ENCODE peak calls at places on chromosomes 12 and 14, in four cellular contexts. X, E, J and Z are unnamed samples.

GRCh38 chr14:106848330-106849121 is 1322.1 kb downstream of the TMEM121 start:
- DNase-seq in J (no peak), E (no peak), X (no peak), Z (no peak)

GRCh38 chr14:30179381-30180130 is 251.9 kb upstream of the PRKD1 start:
- DNase-seq in E (no peak), X (no peak), J (no peak), Z (no peak)

GRCh38 chr14:56561586-56561985 is 18.0 kb upstream of the TMEM260 start:
- DNase-seq in E (no peak), J (no peak), X (no peak), Z (no peak)

GRCh38 chr12:130333341-130333740 is 4.3 kb upstream of the PIWIL1 start:
- DNase-seq in E (no peak), J (no peak), X (no peak), Z (no peak)

GRCh38 chr12:75011120-75011519 is 198.5 kb downstream of the KCNC2 start:
- DNase-seq in X (no peak), J (no peak), E (no peak), Z (no peak)

GRCh38 chr12:119730381-119730780 is 62.4 kb downstream of the PRKAB1 start:
- DNase-seq in J (no peak), X (no peak), E (no peak), Z (no peak)

GRCh38 chr12:119988440-119988787 is 622 bp upstream of the BICDL1 start:
- DNase-seq in X (peak; percentile 42), E (no peak), J (no peak), Z (no peak)

GRCh38 chr12:122946690-122947271 is 19.5 kb downstream of the ABCB9 start:
- DNase-seq in E (peak; percentile 84), X (peak; percentile 100), J (peak; percentile 92), Z (peak; percentile 100)

GRCh38 chr14:82710257-82710841 is 1176.7 kb upstream of the SEL1L start:
- DNase-seq in J (peak; percentile 3), X (peak; percentile 61), E (peak; percentile 25), Z (no peak)

GRCh38 chr14:45649051-45649450 is 396.0 kb upstream of the MIS18BP1 start:
- DNase-seq in E (no peak), J (no peak), X (no peak), Z (no peak)

GRCh38 chr12:116701432-116701831 is 36.4 kb downstream of the SPRING1 start:
- DNase-seq in E (no peak), J (no peak), X (no peak), Z (no peak)

GRCh38 chr12:51897181-51897580 is 9.3 kb downstream of the ANKRD33 start:
- DNase-seq in X (no peak), J (no peak), E (no peak), Z (no peak)

GRCh38 chr14:99028521-99028920 is 243.5 kb downstream of the BCL11B start:
- DNase-seq in X (no peak), E (no peak), J (no peak), Z (no peak)

GRCh38 chr12:47267571-47267970 is 187.8 kb upstream of the AMIGO2 start:
- DNase-seq in X (peak; percentile 26), E (no peak), J (no peak), Z (no peak)

GRCh38 chr12:112005419-112006395 is 7.3 kb downstream of the TMEM116 start:
- DNase-seq in X (peak; percentile 46), J (peak; percentile 24), E (no peak), Z (no peak)

GRCh38 chr12:51773145-51773869 is 75.2 kb downstream of the FIGNL2 start:
- DNase-seq in E (peak; percentile 23), X (peak; percentile 77), J (peak; percentile 10), Z (no peak)

GRCh38 chr12:108816652-108817335 is 40.6 kb downstream of the SSH1 start:
- DNase-seq in X (no peak), J (no peak), E (no peak), Z (no peak)

GRCh38 chr12:12685305-12685704 is 10.7 kb downstream of the GPR19 start:
- DNase-seq in E (no peak), J (no peak), X (no peak), Z (no peak)

GRCh38 chr14:92704036-92704804 is 44.2 kb downstream of the LGMN start:
- DNase-seq in E (peak; percentile 72), X (no peak), J (no peak), Z (peak; percentile 94)

GRCh38 chr14:106530423-106531107 is 1004.2 kb downstream of the TMEM121 start:
- DNase-seq in X (no peak), J (no peak), E (no peak), Z (no peak)

GRCh38 chr12:9843416-9843815 is 16.1 kb downstream of the KLRF1 start:
- DNase-seq in X (no peak), J (no peak), E (no peak), Z (no peak)

GRCh38 chr14:68968051-68968450 is 11.1 kb downstream of the ACTN1 start:
- DNase-seq in J (no peak), E (no peak), X (no peak), Z (no peak)

GRCh38 chr14:23693252-23693775 is 57.1 kb downstream of the DHRS2 start:
- DNase-seq in J (no peak), X (no peak), E (no peak), Z (no peak)

GRCh38 chr14:23697689-23698088 is 61.5 kb downstream of the DHRS2 start:
- DNase-seq in E (no peak), J (no peak), X (no peak), Z (no peak)

GRCh38 chr14:23694085-23694975 is 58.2 kb downstream of the DHRS2 start:
- DNase-seq in J (peak; percentile 27), E (peak; percentile 10), X (peak; percentile 2), Z (no peak)

GRCh38 chr14:23696706-23697239 is 60.6 kb downstream of the DHRS2 start:
- DNase-seq in X (no peak), J (no peak), E (no peak), Z (no peak)

GRCh38 chr14:23695220-23695999 is 59.2 kb downstream of the DHRS2 start:
- DNase-seq in J (no peak), X (no peak), E (no peak), Z (no peak)
- TF ChIP-seq CTCF in J (no peak), X (no peak), E (no peak), Z (no peak)

GRCh38 chr12:55132816-55133215 is 6.6 kb downstream of the OR9K2 start:
- DNase-seq in J (no peak), E (no peak), X (no peak), Z (no peak)
- TF ChIP-seq CTCF in J (peak; percentile 31), E (no peak), X (no peak), Z (no peak)

DNA sequence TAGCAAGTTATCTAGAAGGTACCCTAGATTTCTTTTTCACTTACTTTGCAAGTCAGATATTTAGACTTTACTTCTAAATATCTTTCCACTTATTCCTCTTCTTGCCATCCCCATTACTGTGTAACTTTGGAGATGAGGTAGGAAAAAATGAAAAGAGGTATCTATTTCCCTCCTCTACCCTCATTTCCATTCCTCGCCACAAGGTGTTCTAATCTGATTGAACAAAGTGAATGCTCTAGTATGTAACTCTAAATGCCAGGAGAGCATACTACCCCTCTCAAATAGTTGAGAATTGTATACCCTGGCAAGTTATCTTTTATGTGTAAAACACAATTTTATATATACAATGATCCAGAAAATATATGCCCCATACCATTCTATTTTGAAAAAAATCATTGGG is 1.7 kb upstream of the LDHB start:
- DNase-seq in J (peak; percentile 12), X (no peak), E (no peak), Z (no peak)
- TF ChIP-seq CTCF in J (peak; percentile 37), X (no peak), E (no peak), Z (no peak)

DNA sequence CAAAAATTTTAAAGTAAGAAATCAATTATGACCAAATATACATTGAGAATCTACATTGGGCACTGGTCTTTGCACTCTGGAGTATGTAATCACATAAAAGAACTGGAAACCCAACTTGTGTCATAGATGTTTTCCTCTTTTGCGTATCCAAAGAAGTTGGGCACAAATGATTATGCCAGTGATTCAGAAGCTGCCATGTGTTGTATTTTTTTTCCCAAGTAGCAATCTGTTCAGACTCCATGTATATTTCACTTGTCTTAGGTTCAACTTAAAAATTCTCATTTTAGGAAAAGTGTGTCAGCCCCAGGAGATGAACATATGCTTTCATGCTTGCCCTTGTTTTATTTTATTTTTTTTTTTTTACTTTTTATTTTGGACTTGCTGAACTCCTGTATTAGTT is 441.5 kb downstream of the PDZRN4 start:
- DNase-seq in J (no peak), E (no peak), X (no peak), Z (no peak)
- TF ChIP-seq CTCF in J (no peak), E (no peak), X (no peak), Z (no peak)

GRCh38 chr14:76774471-76775158 is 13.3 kb downstream of the VASH1 start:
- DNase-seq in E (no peak), X (no peak), J (no peak), Z (no peak)

GRCh38 chr14:76773956-76774355 is 12.7 kb downstream of the VASH1 start:
- DNase-seq in J (no peak), E (no peak), X (no peak), Z (no peak)

GRCh38 chr14:76771432-76771980 is 10.2 kb downstream of the VASH1 start:
- DNase-seq in X (no peak), E (no peak), J (no peak), Z (no peak)

GRCh38 chr14:76772300-76773187 is 11.3 kb downstream of the VASH1 start:
- DNase-seq in X (peak; percentile 61), E (peak; percentile 61), J (no peak), Z (no peak)

GRCh38 chr14:76773188-76773885 is 12.1 kb downstream of the VASH1 start:
- DNase-seq in E (peak; percentile 49), J (no peak), X (peak; percentile 82), Z (peak; percentile 95)
- TF ChIP-seq CTCF in E (no peak), J (no peak), X (peak; percentile 8), Z (no peak)

DNA sequence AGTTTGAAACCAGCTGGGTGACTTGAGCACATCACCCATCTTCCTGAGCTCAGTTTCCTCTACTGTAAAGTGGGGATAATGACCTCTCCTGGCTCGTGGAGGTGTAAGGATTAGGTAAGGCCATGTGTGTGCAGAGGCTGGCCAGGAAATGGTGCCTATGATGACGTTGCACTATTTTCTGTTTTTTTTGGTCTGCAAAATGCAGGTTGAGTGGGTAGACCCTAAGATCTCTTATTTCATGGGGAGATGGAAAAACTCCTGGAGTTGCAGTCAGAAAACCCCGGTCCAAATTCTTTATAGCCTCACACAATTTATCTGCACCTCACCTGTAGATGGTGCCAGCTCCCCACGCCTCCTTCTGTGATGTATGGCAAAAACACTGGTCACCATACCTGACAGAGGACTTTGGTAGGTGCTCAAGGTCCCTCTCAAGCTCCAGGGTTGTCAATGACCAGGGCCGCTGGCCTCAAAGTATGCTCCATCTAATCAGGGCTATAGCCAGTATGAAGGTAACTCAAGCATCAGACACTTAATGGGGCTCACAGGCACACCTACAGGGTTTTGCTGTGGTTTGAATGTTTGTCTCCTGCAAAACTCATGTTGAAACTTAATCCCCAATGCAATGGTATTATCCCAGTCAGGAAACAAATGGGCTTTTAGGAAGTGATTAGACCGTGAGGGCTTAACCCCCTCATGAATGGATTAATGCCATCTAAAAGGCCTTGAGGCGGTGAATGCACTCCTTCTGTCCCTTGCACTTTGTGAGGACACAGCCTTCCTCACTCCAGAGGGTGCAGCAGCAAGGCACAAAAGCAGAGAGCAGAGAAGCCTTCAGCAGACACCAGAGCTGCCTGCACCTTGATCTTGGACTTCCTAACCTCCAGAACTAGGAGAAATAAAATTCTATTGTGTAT is 17.6 kb downstream of the C14orf132 start:
- DNase-seq in J (no peak), X (no peak), E (no peak), Z (no peak)
- TF ChIP-seq CTCF in J (peak; percentile 30), X (no peak), E (no peak), Z (no peak)